ENCODE peak calls at places on chromosomes 6 and 20, in ten cellular contexts. C, V, N, O, Q, D, S, A, X and L are unnamed samples.

GRCh38 chr6:155171109-155171746 is 92.6 kb upstream of the CLDN20 start:
- DNase-seq in C (no peak), V (no peak), N (peak), O (peak), Q (no peak), D (no peak), S (peak), A (peak), X (no peak), L (no peak)

GRCh38 chr20:17761612-17762011 is 61.8 kb downstream of the BANF2 start:
- DNase-seq in C (no peak), V (no peak), N (no peak), O (peak), Q (no peak), D (no peak), S (no peak), A (no peak), X (no peak), L (no peak)

GRCh38 chr6:75493400-75494064 is at the start of gene FILIP1:
- DNase-seq in C (no peak), V (no peak), N (no peak), O (no peak), Q (no peak), D (no peak), S (no peak), A (no peak), X (no peak), L (peak)

GRCh38 chr6:144415014-144415413 is 129.9 kb downstream of the UTRN start:
- DNase-seq in C (no peak), V (no peak), N (no peak), O (no peak), Q (no peak), D (no peak), S (peak), A (no peak), X (no peak), L (no peak)

GRCh38 chr20:61435184-61435822 is 183.2 kb downstream of the CDH4 start:
- DNase-seq in C (no peak), V (no peak), N (no peak), O (no peak), Q (no peak), D (no peak), S (no peak), A (no peak), X (no peak), L (no peak)

GRCh38 chr6:93731306-93731705 is 311.9 kb upstream of the EPHA7 start:
- DNase-seq in C (no peak), V (no peak), N (no peak), O (no peak), Q (no peak), D (no peak), S (no peak), A (no peak), X (no peak), L (no peak)

GRCh38 chr6:148761532-148761951 is 14.7 kb downstream of the UST start:
- DNase-seq in C (no peak), V (no peak), N (no peak), O (no peak), Q (no peak), D (peak), S (no peak), A (no peak), X (no peak), L (peak)

GRCh38 chr20:45318948-45319347 is 10.8 kb upstream of the MATN4 start:
- DNase-seq in C (no peak), V (no peak), N (no peak), O (no peak), Q (no peak), D (no peak), S (no peak), A (no peak), X (no peak), L (no peak)

GRCh38 chr6:38169826-38170526 is 350.4 kb downstream of the ZFAND3 start:
- DNase-seq in C (peak), V (no peak), N (no peak), O (no peak), Q (no peak), D (no peak), S (no peak), A (no peak), X (no peak), L (peak)

GRCh38 chr6:110509617-110510231 is 33.3 kb upstream of the SLC22A16 start:
- DNase-seq in C (no peak), V (peak), N (peak), O (peak), Q (no peak), D (no peak), S (peak), A (no peak), X (no peak), L (no peak)

GRCh38 chr20:16475225-16475624 is 98.0 kb downstream of the KIF16B start:
- DNase-seq in C (peak), V (no peak), N (no peak), O (no peak), Q (no peak), D (no peak), S (no peak), A (no peak), X (no peak), L (no peak)

GRCh38 chr6:70396796-70397729 is 16.2 kb upstream of the FAM135A start:
- DNase-seq in C (peak), V (no peak), N (no peak), O (no peak), Q (no peak), D (no peak), S (no peak), A (no peak), X (no peak), L (no peak)

GRCh38 chr20:49914310-49915117 is 815 bp downstream of the SPATA2 start:
- DNase-seq in C (no peak), V (no peak), N (no peak), O (no peak), Q (no peak), D (no peak), S (peak), A (no peak), X (peak), L (no peak)

GRCh38 chr20:49916146-49917002 is 1.0 kb upstream of the SPATA2 start:
- DNase-seq in C (peak), V (peak), N (peak), O (no peak), Q (no peak), D (no peak), S (peak), A (no peak), X (peak), L (peak)

GRCh38 chr20:49915118-49915379 is 280 bp downstream of the SPATA2 start:
- DNase-seq in C (no peak), V (no peak), N (no peak), O (no peak), Q (no peak), D (no peak), S (no peak), A (no peak), X (no peak), L (no peak)

GRCh38 chr20:49913399-49914047 is 1.8 kb downstream of the SPATA2 start:
- DNase-seq in C (no peak), V (no peak), N (no peak), O (no peak), Q (no peak), D (no peak), S (no peak), A (no peak), X (no peak), L (no peak)

GRCh38 chr20:49915380-49916145 is at the start of gene SPATA2:
- DNase-seq in C (peak), V (peak), N (peak), O (peak), Q (peak), D (peak), S (peak), A (peak), X (peak), L (peak)
- TF ChIP-seq POLR2A in C (peak), V (no peak), N (peak), O (peak), Q (peak), D (peak), S (peak), A (peak), X (peak), L (peak)

GRCh38 chr6:156191895-156192294 is 585.3 kb upstream of the ARID1B start:
- DNase-seq in C (no peak), V (no peak), N (no peak), O (no peak), Q (no peak), D (no peak), S (no peak), A (no peak), X (no peak), L (no peak)

GRCh38 chr6:156189714-156190113 is 587.5 kb upstream of the ARID1B start:
- DNase-seq in C (no peak), V (no peak), N (no peak), O (no peak), Q (no peak), D (no peak), S (no peak), A (no peak), X (no peak), L (no peak)

GRCh38 chr6:156189195-156189594 is 588.0 kb upstream of the ARID1B start:
- DNase-seq in C (no peak), V (no peak), N (no peak), O (no peak), Q (no peak), D (no peak), S (no peak), A (no peak), X (no peak), L (no peak)

GRCh38 chr6:156193381-156193780 is 583.8 kb upstream of the ARID1B start:
- DNase-seq in C (no peak), V (no peak), N (no peak), O (no peak), Q (no peak), D (no peak), S (no peak), A (no peak), X (no peak), L (no peak)

GRCh38 chr6:156190270-156190669 is 586.9 kb upstream of the ARID1B start:
- DNase-seq in C (no peak), V (no peak), N (no peak), O (no peak), Q (no peak), D (peak), S (no peak), A (no peak), X (no peak), L (no peak)
- H3K4me3 ChIP-seq in C (no peak), V (no peak), N (no peak), O (no peak), Q (no peak), D (no peak), S (no peak), A (no peak), X (no peak), L (no peak)

GRCh38 chr20:43949741-43950618 is 35.3 kb downstream of the TOX2 start:
- DNase-seq in C (no peak), V (peak), N (no peak), O (no peak), Q (no peak), D (peak), S (no peak), A (peak), X (peak), L (peak)

GRCh38 chr20:43947316-43947710 is 32.7 kb downstream of the TOX2 start:
- DNase-seq in C (no peak), V (no peak), N (no peak), O (no peak), Q (no peak), D (no peak), S (no peak), A (no peak), X (no peak), L (no peak)

GRCh38 chr20:43946659-43947315 is 32.1 kb downstream of the TOX2 start:
- DNase-seq in C (no peak), V (no peak), N (no peak), O (no peak), Q (no peak), D (no peak), S (no peak), A (no peak), X (no peak), L (no peak)

GRCh38 chr20:43949248-43949647 is 34.6 kb downstream of the TOX2 start:
- DNase-seq in C (no peak), V (no peak), N (no peak), O (no peak), Q (no peak), D (no peak), S (no peak), A (no peak), X (no peak), L (no peak)

DNA sequence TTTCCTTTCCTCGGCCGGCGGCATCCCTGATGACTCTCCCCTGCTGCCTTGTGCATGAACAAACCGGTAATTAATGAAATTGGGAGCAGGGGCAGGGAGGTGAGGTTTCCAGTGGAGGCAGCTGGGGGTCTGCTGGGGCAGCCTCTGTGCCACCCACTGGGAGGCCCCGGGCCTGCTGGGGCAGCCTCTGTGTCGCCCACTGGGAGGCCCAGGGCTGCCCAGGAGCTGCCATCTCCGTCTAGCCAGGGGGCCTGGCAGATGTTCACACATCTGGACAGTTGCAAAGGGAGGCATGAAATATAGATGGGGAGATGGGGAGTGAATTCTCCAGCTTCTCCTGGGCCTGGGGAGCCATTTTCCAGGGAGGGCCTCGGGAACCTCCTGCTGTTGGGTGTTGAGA is 33.8 kb downstream of the TOX2 start:
- DNase-seq in C (no peak), V (no peak), N (no peak), O (no peak), Q (no peak), D (no peak), S (no peak), A (no peak), X (no peak), L (no peak)
- TF ChIP-seq POLR2AphosphoS5 in C (no peak), V (no peak), N (no peak), O (no peak), Q (no peak), D (no peak), S (no peak), A (no peak), X (no peak), L (no peak)

DNA sequence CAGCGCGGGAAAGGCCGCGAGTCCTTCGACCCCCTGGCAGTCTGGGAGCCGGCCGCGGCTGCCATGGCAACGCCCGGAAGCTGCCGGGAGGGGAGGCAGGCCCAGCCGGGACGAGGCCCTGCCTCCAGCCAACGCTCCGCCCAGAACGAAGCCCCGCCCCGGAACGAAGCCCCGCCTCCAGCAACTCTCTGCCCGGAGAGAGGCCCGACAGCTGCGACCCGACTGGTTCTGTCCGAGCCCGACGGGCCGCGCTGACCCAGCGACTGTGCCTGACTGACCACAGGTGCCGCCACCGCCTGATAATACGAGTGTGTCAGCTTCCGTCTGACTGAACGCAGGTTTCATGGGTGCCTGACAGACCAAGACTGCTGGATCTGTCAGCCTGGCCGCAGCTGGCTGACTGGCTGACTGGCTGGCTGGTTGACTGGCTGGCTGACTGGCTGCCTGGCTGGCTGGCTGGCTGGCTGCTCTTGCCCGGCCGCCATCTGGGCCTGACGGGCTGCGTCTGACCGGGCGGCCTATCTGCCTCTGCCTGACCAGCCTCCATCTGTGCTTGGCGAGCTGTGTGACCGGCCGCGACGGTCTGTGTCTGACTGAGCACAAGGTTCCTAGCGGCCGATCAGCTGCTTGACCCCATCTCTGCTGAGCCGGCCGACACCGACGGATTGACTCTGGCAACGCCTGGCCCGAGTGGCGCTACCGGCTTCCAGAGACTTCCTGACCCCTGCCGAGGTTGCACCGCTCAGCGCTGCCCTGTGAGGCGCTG is 89.7 kb upstream of the EPB41L1 start:
- DNase-seq in C (peak), V (peak), N (peak), O (no peak), Q (peak), D (peak), S (peak), A (peak), X (peak), L (peak)
- TF ChIP-seq POLR2A in C (peak), V (no peak), N (peak), O (no peak), Q (no peak), D (no peak), S (peak), A (peak), X (peak), L (peak)

GRCh38 chr20:52972190-52972937 is at the start of gene TSHZ2:
- DNase-seq in C (peak), V (peak), N (peak), O (no peak), Q (peak), D (no peak), S (no peak), A (no peak), X (no peak), L (no peak)

GRCh38 chr20:52972965-52973819 is 1.0 kb downstream of the TSHZ2 start:
- DNase-seq in C (peak), V (no peak), N (peak), O (no peak), Q (peak), D (no peak), S (no peak), A (no peak), X (no peak), L (no peak)

GRCh38 chr20:52971498-52972189 is 514 bp upstream of the TSHZ2 start:
- DNase-seq in C (no peak), V (no peak), N (no peak), O (no peak), Q (no peak), D (no peak), S (no peak), A (no peak), X (no peak), L (no peak)

GRCh38 chr20:52974155-52974554 is 2.0 kb downstream of the TSHZ2 start:
- DNase-seq in C (no peak), V (no peak), N (no peak), O (no peak), Q (no peak), D (no peak), S (no peak), A (peak), X (no peak), L (no peak)

DNA sequence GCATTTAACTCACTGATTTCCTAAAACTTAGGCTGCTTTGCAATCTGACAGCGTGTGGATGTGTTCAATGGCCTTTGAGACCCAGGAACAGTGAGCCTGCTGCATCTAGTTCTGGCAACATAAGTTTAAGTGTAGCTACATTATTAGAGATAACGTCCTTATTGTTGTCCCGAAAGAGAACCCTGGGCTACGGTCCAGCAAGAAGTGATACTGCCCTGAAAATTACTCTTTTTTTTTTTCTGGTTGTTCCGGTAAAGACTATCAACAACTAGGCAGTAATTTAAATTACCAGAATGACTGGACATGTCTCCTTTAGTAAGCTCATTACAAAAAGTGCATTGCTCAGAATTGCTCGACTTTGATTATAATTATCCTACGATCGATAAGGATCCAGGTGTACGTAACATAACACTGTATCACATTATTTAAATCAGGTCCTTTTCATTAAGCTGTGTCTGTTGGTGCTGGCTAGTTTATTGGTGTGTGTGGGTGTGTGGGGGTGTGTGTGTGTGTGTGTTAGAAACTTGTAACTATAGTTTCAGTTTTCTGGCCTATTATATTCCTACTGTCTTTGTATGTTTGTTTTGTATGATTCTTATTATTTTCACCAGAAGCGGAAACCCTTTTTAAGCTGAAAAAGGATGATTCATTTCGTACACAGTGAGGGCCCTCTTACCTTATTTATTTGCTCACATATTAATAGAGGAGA is 3.0 kb downstream of the TSHZ2 start:
- DNase-seq in C (no peak), V (peak), N (no peak), O (no peak), Q (no peak), D (no peak), S (no peak), A (peak), X (no peak), L (no peak)
- H3K4me3 ChIP-seq in C (peak), V (peak), N (peak), O (no peak), Q (no peak), D (peak), S (no peak), A (no peak), X (no peak), L (no peak)

GRCh38 chr6:109506841-109507240 is 23.8 kb upstream of the ZBTB24 start:
- DNase-seq in C (no peak), V (no peak), N (no peak), O (no peak), Q (no peak), D (no peak), S (no peak), A (no peak), X (no peak), L (no peak)

GRCh38 chr6:109507490-109508072 is 24.6 kb upstream of the ZBTB24 start:
- DNase-seq in C (no peak), V (no peak), N (no peak), O (no peak), Q (no peak), D (no peak), S (no peak), A (no peak), X (no peak), L (no peak)

GRCh38 chr6:109508166-109508860 is 25.3 kb upstream of the ZBTB24 start:
- DNase-seq in C (no peak), V (no peak), N (no peak), O (no peak), Q (no peak), D (no peak), S (no peak), A (no peak), X (no peak), L (no peak)

GRCh38 chr6:109506314-109506713 is 23.3 kb upstream of the ZBTB24 start:
- DNase-seq in C (no peak), V (no peak), N (no peak), O (no peak), Q (no peak), D (no peak), S (no peak), A (no peak), X (no peak), L (no peak)

GRCh38 chr6:109503327-109504224 is 20.6 kb upstream of the ZBTB24 start:
- DNase-seq in C (no peak), V (no peak), N (no peak), O (no peak), Q (no peak), D (no peak), S (no peak), A (no peak), X (no peak), L (no peak)
- TF ChIP-seq POLR2AphosphoS5 in C (no peak), V (no peak), N (no peak), O (no peak), Q (no peak), D (no peak), S (no peak), A (no peak), X (no peak), L (no peak)

GRCh38 chr20:19589731-19590362 is 168.2 kb upstream of the RIN2 start:
- DNase-seq in C (no peak), V (no peak), N (no peak), O (no peak), Q (no peak), D (no peak), S (no peak), A (no peak), X (no peak), L (no peak)

GRCh38 chr20:19593762-19594161 is 164.3 kb upstream of the RIN2 start:
- DNase-seq in C (no peak), V (no peak), N (no peak), O (no peak), Q (no peak), D (no peak), S (no peak), A (no peak), X (no peak), L (no peak)

GRCh38 chr20:19588731-19589130 is 169.3 kb upstream of the RIN2 start:
- DNase-seq in C (peak), V (peak), N (peak), O (no peak), Q (no peak), D (no peak), S (no peak), A (no peak), X (no peak), L (no peak)

GRCh38 chr20:19594896-19595295 is 163.2 kb upstream of the RIN2 start:
- DNase-seq in C (no peak), V (no peak), N (no peak), O (no peak), Q (no peak), D (no peak), S (no peak), A (no peak), X (no peak), L (no peak)

GRCh38 chr20:19590382-19590781 is 167.7 kb upstream of the RIN2 start:
- DNase-seq in C (no peak), V (no peak), N (no peak), O (no peak), Q (no peak), D (no peak), S (no peak), A (no peak), X (no peak), L (no peak)
- TF ChIP-seq POLR2A in C (no peak), V (no peak), N (no peak), O (no peak), Q (no peak), D (no peak), S (no peak), A (no peak), X (no peak), L (no peak)